ENCODE peak calls at places on chromosomes 4 and X, in seven cellular contexts. S is pons; W is OCI-M1; Z is cardiac fibroblast; C is NCI-H1092 treated with DMSO at 0.1 percent for 48 hours; M is activated CD4-positive, CD25-positive, alpha-beta regulatory T cell treated with anti-CD3 and anti-CD28 coated beads, Interleukin-2, amount 50 U/mL, for 72 hours; O is heart left ventricle. N is an unnamed sample.

GRCh38 chr4:2292679-2293108 is 30.8 kb upstream of the MXD4 start:
- DNase-seq in C (no peak), M (no peak), O (no peak), S (no peak), W (no peak), Z (peak), N (no peak)

GRCh38 chr4:72828864-72829263 is 240.7 kb downstream of the COX18 start:
- DNase-seq in O (no peak), M (no peak), Z (no peak), S (no peak), W (no peak), C (no peak), N (no peak)

GRCh38 chr4:74543983-74544382 is 99.0 kb downstream of the AREG start:
- DNase-seq in W (no peak), S (no peak), C (no peak), M (no peak), Z (peak), O (no peak), N (no peak)

GRCh38 chr4:147492761-147493160 is 11.9 kb downstream of the EDNRA start:
- DNase-seq in S (no peak), W (no peak), Z (peak), M (no peak), C (no peak), O (peak), N (no peak)

GRCh38 chr4:111854494-111855087 is 290.7 kb upstream of the FAM241A start:
- DNase-seq in Z (peak), S (peak), W (peak), O (no peak), M (no peak), C (peak), N (peak)

GRCh38 chrX:71565634-71566033 is 12.6 kb upstream of the GCNA start:
- DNase-seq in O (no peak), W (no peak), C (no peak), M (no peak), Z (peak), S (no peak), N (no peak)

GRCh38 chr4:8637456-8637984 is 45.0 kb downstream of the CPZ start:
- DNase-seq in O (peak), W (no peak), C (no peak), S (no peak), M (no peak), Z (no peak), N (no peak)

GRCh38 chr4:102438396-102438795 is 62.8 kb upstream of the NFKB1 start:
- DNase-seq in W (peak), Z (peak), C (no peak), O (no peak), M (no peak), S (no peak), N (no peak)

GRCh38 chr4:142435599-142436235 is 410.4 kb downstream of the INPP4B start:
- DNase-seq in Z (no peak), S (no peak), C (no peak), W (no peak), O (peak), M (no peak), N (no peak)

GRCh38 chr4:155582971-155583437 is 83.6 kb upstream of the GUCY1A1 start:
- DNase-seq in M (no peak), W (peak), S (no peak), Z (peak), O (no peak), C (no peak), N (no peak)

GRCh38 chr4:23298371-23298770 is 591.5 kb downstream of the PPARGC1A start:
- DNase-seq in S (no peak), Z (no peak), M (no peak), C (no peak), O (no peak), W (no peak), N (no peak)

GRCh38 chr4:77443941-77444340 is 161.7 kb upstream of the CXCL13 start:
- DNase-seq in C (no peak), S (no peak), O (no peak), W (no peak), M (no peak), Z (peak), N (no peak)

GRCh38 chr4:26217961-26218676 is 102.7 kb upstream of the RBPJ start:
- DNase-seq in S (peak), C (no peak), W (no peak), Z (no peak), M (no peak), O (peak), N (no peak)

GRCh38 chr4:119041951-119042560 is 93.6 kb upstream of the MYOZ2 start:
- DNase-seq in O (peak), W (peak), S (peak), M (peak), Z (peak), C (peak), N (peak)

GRCh38 chr4:25020240-25020639 is 10.5 kb downstream of the LGI2 start:
- DNase-seq in W (no peak), C (no peak), O (no peak), M (no peak), S (no peak), Z (peak), N (no peak)

GRCh38 chr4:83894831-83895230 is 358.9 kb downstream of the GPAT3 start:
- DNase-seq in C (no peak), Z (no peak), W (no peak), M (no peak), S (no peak), O (no peak), N (no peak)

GRCh38 chr4:57425610-57426009 is 315.4 kb upstream of the IGFBP7 start:
- DNase-seq in W (peak), M (no peak), C (no peak), O (no peak), S (no peak), Z (no peak), N (no peak)

GRCh38 chr4:1329408-1330371 is 17.3 kb upstream of the UVSSA start:
- DNase-seq in Z (no peak), S (no peak), C (no peak), O (peak), M (no peak), W (no peak), N (no peak)

GRCh38 chr4:138199568-138200235 is 42.4 kb downstream of the SLC7A11 start:
- DNase-seq in C (peak), S (peak), W (no peak), O (no peak), Z (peak), M (no peak), N (no peak)

GRCh38 chrX:18288716-18289115 is 65.8 kb downstream of the SCML2 start:
- DNase-seq in S (no peak), W (no peak), M (no peak), O (no peak), Z (no peak), C (no peak), N (no peak)

GRCh38 chr4:178963646-178964045 is 1521.4 kb upstream of the AGA start:
- DNase-seq in M (no peak), W (no peak), Z (no peak), S (no peak), C (no peak), O (no peak), N (no peak)

GRCh38 chr4:56448301-56448700 is 12.2 kb downstream of the PAICS start:
- DNase-seq in C (no peak), S (no peak), M (no peak), O (no peak), W (no peak), Z (no peak), N (no peak)